ENCODE peak calls at places on chromosomes 12 and 14, in seven cellular contexts. V is pancreas, T is GM13976, R is WERI-Rb-1, A is brain microvascular endothelial cell, I is AG04450, S is CD14-positive monocyte. M is an unnamed sample.

GRCh38 chr14:37466623-37467088 is 128.4 kb downstream of the FOXA1 start:
- DNase-seq in V (no peak), T (no peak), R (no peak), A (no peak), I (no peak), S (no peak), M (no peak)

GRCh38 chr12:67811437-67812361 is 163.2 kb downstream of the DYRK2 start:
- DNase-seq in V (no peak), T (no peak), R (no peak), A (peak), I (no peak), S (no peak), M (no peak)

GRCh38 chr12:104670439-104671406 is 214.0 kb downstream of the CHST11 start:
- DNase-seq in V (no peak), T (no peak), R (no peak), A (no peak), I (no peak), S (peak), M (no peak)

GRCh38 chr12:124327362-124328043 is 32.6 kb downstream of the RFLNA start:
- DNase-seq in V (peak), T (no peak), R (no peak), A (no peak), I (no peak), S (no peak), M (no peak)

GRCh38 chr14:66403183-66403582 is 83.0 kb upstream of the CCDC196 start:
- DNase-seq in V (no peak), T (no peak), R (peak), A (peak), I (no peak), S (no peak), M (no peak)

GRCh38 chr12:67721216-67721615 is 72.7 kb downstream of the DYRK2 start:
- DNase-seq in V (no peak), T (no peak), R (no peak), A (no peak), I (no peak), S (no peak), M (no peak)

GRCh38 chr12:9829483-9829882 is 2.2 kb downstream of the KLRF1 start:
- DNase-seq in V (no peak), T (no peak), R (no peak), A (no peak), I (no peak), S (no peak), M (no peak)

GRCh38 chr14:62934439-62934838 is 110.8 kb downstream of the KCNH5 start:
- DNase-seq in V (no peak), T (no peak), R (no peak), A (no peak), I (no peak), S (no peak), M (no peak)

GRCh38 chr12:72271741-72272661 is at the start of gene TRHDE:
- DNase-seq in V (peak), T (peak), R (peak), A (peak), I (no peak), S (no peak), M (peak)

GRCh38 chr12:132376464-132376830 is 47.1 kb upstream of the GALNT9 start:
- DNase-seq in V (peak), T (no peak), R (no peak), A (no peak), I (no peak), S (no peak), M (peak)

GRCh38 chr12:8629486-8630033 is 16.9 kb upstream of the AICDA start:
- DNase-seq in V (no peak), T (peak), R (no peak), A (peak), I (no peak), S (no peak), M (no peak)

DNA sequence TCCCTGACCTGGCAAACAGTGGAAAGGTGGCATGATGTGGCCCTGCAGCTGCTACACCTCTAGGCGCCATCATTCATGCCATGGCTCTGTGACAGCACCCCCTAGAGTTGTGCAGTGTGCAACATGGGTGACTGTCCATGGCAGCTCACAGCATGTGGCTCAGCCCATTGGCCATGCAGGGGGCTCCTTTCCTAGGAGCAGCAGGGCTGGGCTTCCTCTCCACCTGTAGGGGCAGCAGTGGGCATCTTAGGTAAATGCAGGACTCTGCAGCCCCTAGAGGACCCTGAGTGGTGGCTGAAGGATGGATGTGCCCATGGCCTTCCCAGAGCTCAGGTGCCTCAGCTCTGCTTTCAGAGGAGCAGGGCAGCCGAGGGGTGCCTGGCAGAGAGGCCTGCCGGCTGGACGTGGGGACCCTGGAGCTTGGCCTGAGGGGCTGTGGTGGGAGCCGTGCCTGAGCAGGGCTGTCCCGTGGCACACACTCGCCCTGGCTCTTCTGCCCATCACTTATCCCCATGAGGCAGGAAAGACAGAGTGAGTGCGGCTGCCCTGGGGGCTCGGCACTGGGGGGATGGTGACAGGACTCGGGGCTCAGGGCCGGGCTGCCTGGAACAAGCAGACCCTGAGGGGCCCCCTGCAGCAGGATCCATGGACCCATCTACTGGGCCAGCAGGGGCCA is 7.4 kb downstream of the ADSS1 start:
- DNase-seq in V (no peak), T (no peak), R (peak), A (no peak), I (no peak), S (no peak), M (no peak)
- TF ChIP-seq CTCF in V (no peak), T (no peak), R (peak), A (peak), I (peak), S (no peak), M (peak)

GRCh38 chr14:64137657-64138290 is 156.4 kb downstream of the ESR2 start:
- DNase-seq in V (no peak), T (peak), R (no peak), A (no peak), I (no peak), S (no peak), M (no peak)
- TF ChIP-seq CTCF in V (no peak), T (no peak), R (no peak), A (peak), I (peak), S (no peak), M (no peak)

GRCh38 chr12:122563361-122563760 is 36.3 kb downstream of the KNTC1 start:
- DNase-seq in V (no peak), T (no peak), R (no peak), A (no peak), I (no peak), S (no peak), M (no peak)
- TF ChIP-seq CTCF in V (no peak), T (no peak), R (no peak), A (no peak), I (no peak), S (no peak), M (no peak)

GRCh38 chr14:89954045-89955021 is at the start of gene EFCAB11:
- DNase-seq in V (peak), T (peak), R (peak), A (peak), I (peak), S (peak), M (peak)
- TF ChIP-seq CTCF in V (no peak), T (no peak), R (no peak), A (peak), I (peak), S (no peak), M (no peak)

GRCh38 chr14:41824441-41824840 is 217.8 kb downstream of the LRFN5 start:
- DNase-seq in V (no peak), T (no peak), R (no peak), A (no peak), I (no peak), S (no peak), M (no peak)
- TF ChIP-seq CTCF in V (no peak), T (no peak), R (peak), A (peak), I (peak), S (no peak), M (peak)

GRCh38 chr12:100926669-100927248 is 132.2 kb downstream of the ANO4 start:
- DNase-seq in V (no peak), T (no peak), R (peak), A (no peak), I (no peak), S (no peak), M (peak)
- TF ChIP-seq CTCF in V (peak), T (no peak), R (peak), A (peak), I (peak), S (no peak), M (no peak)

DNA sequence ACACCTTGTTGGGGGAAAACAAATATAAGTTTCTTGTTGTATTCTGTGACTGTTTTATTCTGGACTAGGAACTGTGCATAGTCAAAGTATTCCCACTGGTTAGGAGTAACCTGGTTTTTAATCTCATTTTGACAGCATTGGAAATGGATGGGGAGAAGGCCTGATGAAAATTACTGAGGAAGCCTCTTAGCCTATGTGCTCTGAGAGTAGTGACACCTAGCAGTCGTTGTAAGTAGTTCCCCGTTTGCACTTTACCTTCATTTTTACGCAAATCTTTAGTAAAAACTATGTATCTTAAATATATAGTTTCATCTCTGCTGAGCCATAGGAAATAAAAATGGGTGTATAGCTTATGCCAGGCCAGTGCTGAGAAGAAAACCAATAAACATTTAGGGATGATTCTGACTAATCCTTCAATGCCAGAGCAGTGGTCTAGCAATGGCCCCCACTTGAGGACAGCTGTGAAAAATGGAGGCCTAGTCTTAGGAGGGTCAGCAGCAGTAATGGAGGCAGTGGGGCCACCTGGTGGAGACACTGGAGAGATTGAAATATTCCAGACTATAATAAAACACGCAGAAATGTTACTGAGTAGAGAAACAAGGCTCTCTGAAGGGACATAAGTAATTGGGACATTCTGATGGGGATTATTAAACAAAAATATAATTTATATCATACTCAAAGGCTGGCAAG is 133.2 kb upstream of the NOVA1 start:
- DNase-seq in V (no peak), T (no peak), R (peak), A (no peak), I (no peak), S (no peak), M (peak)
- TF ChIP-seq CTCF in V (no peak), T (no peak), R (peak), A (peak), I (peak), S (no peak), M (peak)